ENCODE peak calls at places on chromosome 19, in nine cellular contexts. Z is astrocyte of the cerebellum; U is stomach; B is cardiac muscle cell; Q is AG08396; G is fibroblast of lung; X is stimulated activated CD4-positive, alpha-beta T cell treated with anti-CD3 and anti-CD28 coated beads, Interleukin-4, amount 100 ng/mL, for 24 hours; A is neural crest cell; C is uterus. O is an unnamed sample.

GRCh38 chr19:2375341-2376121 is 15.5 kb downstream of the TMPRSS9 start:
- DNase-seq in Z (no peak), U (no peak), B (no peak), Q (no peak), G (no peak), X (no peak), A (no peak), C (no peak), O (no peak)

GRCh38 chr19:49573451-49573850 is 6.9 kb downstream of the NOSIP start:
- DNase-seq in Z (no peak), U (no peak), B (no peak), Q (no peak), G (no peak), X (no peak), A (no peak), C (no peak), O (no peak)

GRCh38 chr19:5805465-5806132 is 732 bp downstream of the NRTN start:
- DNase-seq in Z (no peak), U (peak), B (peak), Q (peak), G (peak), X (peak), A (peak), C (no peak), O (peak)

GRCh38 chr19:1076951-1077350 is 10.0 kb downstream of the ARHGAP45 start:
- DNase-seq in Z (no peak), U (peak), B (no peak), Q (no peak), G (no peak), X (peak), A (no peak), C (no peak), O (no peak)

GRCh38 chr19:10686193-10686592 is 15.0 kb upstream of the QTRT1 start:
- DNase-seq in Z (no peak), U (no peak), B (no peak), Q (no peak), G (no peak), X (no peak), A (no peak), C (no peak), O (no peak)

GRCh38 chr19:58379276-58379675 is 1.6 kb downstream of the ZNF837 start:
- DNase-seq in Z (no peak), U (no peak), B (no peak), Q (no peak), G (no peak), X (no peak), A (no peak), C (no peak), O (no peak)

GRCh38 chr19:33293255-33294057 is 8.9 kb downstream of the CEBPA start:
- DNase-seq in Z (peak), U (no peak), B (no peak), Q (peak), G (peak), X (no peak), A (no peak), C (peak), O (peak)

GRCh38 chr19:42028304-42029216 is 34.5 kb upstream of the ATP1A3 start:
- DNase-seq in Z (no peak), U (no peak), B (no peak), Q (no peak), G (no peak), X (peak), A (peak), C (no peak), O (no peak)

GRCh38 chr19:47230122-47230920 is 678 bp downstream of the BBC3 start:
- DNase-seq in Z (no peak), U (peak), B (peak), Q (peak), G (peak), X (peak), A (peak), C (peak), O (peak)

GRCh38 chr19:33674575-33675367 is 53.0 kb downstream of the CHST8 start:
- DNase-seq in Z (no peak), U (peak), B (no peak), Q (no peak), G (no peak), X (no peak), A (no peak), C (no peak), O (no peak)

GRCh38 chr19:41904118-41904870 is 21.3 kb downstream of the ARHGEF1 start:
- DNase-seq in Z (no peak), U (peak), B (no peak), Q (no peak), G (no peak), X (no peak), A (no peak), C (no peak), O (no peak)

GRCh38 chr19:53977429-53977990 is 13.9 kb upstream of the CACNG6 start:
- DNase-seq in Z (peak), U (peak), B (peak), Q (peak), G (peak), X (peak), A (peak), C (peak), O (peak)

GRCh38 chr19:49553451-49554271 is 25.9 kb downstream of the RCN3 start:
- DNase-seq in Z (peak), U (peak), B (no peak), Q (peak), G (peak), X (peak), A (no peak), C (no peak), O (peak)

GRCh38 chr19:11422163-11423068 is 3.3 kb upstream of the RGL3 start:
- DNase-seq in Z (no peak), U (peak), B (peak), Q (peak), G (peak), X (peak), A (peak), C (peak), O (peak)